ENCODE peak calls at places on chromosomes 2 and 18, in six cellular contexts. One of them, this sample, is unnamed.

GRCh38 chr2:112253261-112253807 is 1.5 kb downstream of the ZC3H8 start:
- DNase-seq in dorsolateral prefrontal cortex: no peak
- DNase-seq in right lobe of liver: no peak
- DNase-seq in HCT116: no peak
- DNase-seq in cardiac muscle cell: no peak
- DNase-seq in keratinocyte: no peak
- DNase-seq in this sample: no peak

GRCh38 chr2:53504507-53504906 is 263.1 kb upstream of the CHAC2 start:
- DNase-seq in HCT116: no peak
- DNase-seq in cardiac muscle cell: no peak
- DNase-seq in dorsolateral prefrontal cortex: no peak
- DNase-seq in right lobe of liver: no peak
- DNase-seq in keratinocyte: no peak
- DNase-seq in this sample: no peak

GRCh38 chr2:187453078-187453641 is 5.1 kb upstream of the CALCRL start:
- DNase-seq in keratinocyte: no peak
- DNase-seq in HCT116: peak; percentile 29
- DNase-seq in right lobe of liver: no peak
- DNase-seq in dorsolateral prefrontal cortex: no peak
- DNase-seq in cardiac muscle cell: peak; percentile 22
- DNase-seq in this sample: no peak

GRCh38 chr2:197604117-197604516 is 71.3 kb downstream of the RFTN2 start:
- DNase-seq in keratinocyte: no peak
- DNase-seq in HCT116: no peak
- DNase-seq in right lobe of liver: no peak
- DNase-seq in cardiac muscle cell: no peak
- DNase-seq in dorsolateral prefrontal cortex: no peak
- DNase-seq in this sample: no peak

GRCh38 chr18:67864677-67865340 is 348.3 kb upstream of the DSEL start:
- DNase-seq in keratinocyte: no peak
- DNase-seq in cardiac muscle cell: no peak
- DNase-seq in dorsolateral prefrontal cortex: no peak
- DNase-seq in right lobe of liver: no peak
- DNase-seq in HCT116: no peak
- DNase-seq in this sample: no peak

GRCh38 chr2:222300725-222301295 is 2.0 kb upstream of the PAX3 start:
- DNase-seq in right lobe of liver: no peak
- DNase-seq in dorsolateral prefrontal cortex: no peak
- DNase-seq in cardiac muscle cell: peak; percentile 52
- DNase-seq in keratinocyte: no peak
- DNase-seq in HCT116: no peak
- DNase-seq in this sample: no peak

GRCh38 chr2:108534577-108535379 is 508 bp downstream of the LIMS1 start:
- DNase-seq in HCT116: no peak
- DNase-seq in cardiac muscle cell: peak; percentile 65
- DNase-seq in dorsolateral prefrontal cortex: peak; percentile 41
- DNase-seq in keratinocyte: no peak
- DNase-seq in right lobe of liver: peak; percentile 62
- DNase-seq in this sample: no peak

GRCh38 chr18:48589797-48590519 is 51.1 kb downstream of the CTIF start:
- DNase-seq in dorsolateral prefrontal cortex: peak; percentile 88
- DNase-seq in cardiac muscle cell: no peak
- DNase-seq in HCT116: no peak
- DNase-seq in keratinocyte: no peak
- DNase-seq in right lobe of liver: peak; percentile 94
- DNase-seq in this sample: no peak

GRCh38 chr2:24438106-24438505 is 52.9 kb upstream of the NCOA1 start:
- DNase-seq in right lobe of liver: no peak
- DNase-seq in dorsolateral prefrontal cortex: no peak
- DNase-seq in keratinocyte: no peak
- DNase-seq in HCT116: no peak
- DNase-seq in cardiac muscle cell: no peak
- DNase-seq in this sample: no peak

GRCh38 chr2:134782792-134783191 is 55.6 kb upstream of the ACMSD start:
- DNase-seq in dorsolateral prefrontal cortex: no peak
- DNase-seq in right lobe of liver: peak; percentile 67
- DNase-seq in keratinocyte: no peak
- DNase-seq in cardiac muscle cell: peak; percentile 19
- DNase-seq in HCT116: peak; percentile 34
- DNase-seq in this sample: no peak

GRCh38 chr18:32920796-32921787 is 148.3 kb upstream of the KLHL14 start:
- DNase-seq in right lobe of liver: no peak
- DNase-seq in dorsolateral prefrontal cortex: no peak
- DNase-seq in keratinocyte: peak; percentile 53
- DNase-seq in cardiac muscle cell: no peak
- DNase-seq in HCT116: no peak
- DNase-seq in this sample: peak; percentile 90

GRCh38 chr2:25160376-25160775 is 8.0 kb downstream of the POMC start:
- DNase-seq in right lobe of liver: no peak
- DNase-seq in dorsolateral prefrontal cortex: no peak
- DNase-seq in keratinocyte: no peak
- DNase-seq in HCT116: no peak
- DNase-seq in cardiac muscle cell: no peak
- DNase-seq in this sample: no peak

GRCh38 chr2:104448661-104449410 is 405.1 kb upstream of the POU3F3 start:
- DNase-seq in dorsolateral prefrontal cortex: no peak
- DNase-seq in right lobe of liver: no peak
- DNase-seq in HCT116: no peak
- DNase-seq in cardiac muscle cell: no peak
- DNase-seq in keratinocyte: no peak
- DNase-seq in this sample: no peak

GRCh38 chr2:67625671-67626070 is 228.5 kb downstream of the ETAA1 start:
- DNase-seq in keratinocyte: no peak
- DNase-seq in HCT116: no peak
- DNase-seq in dorsolateral prefrontal cortex: no peak
- DNase-seq in right lobe of liver: no peak
- DNase-seq in cardiac muscle cell: no peak
- DNase-seq in this sample: no peak

GRCh38 chr2:151043484-151043883 is 218.2 kb downstream of the RBM43 start:
- DNase-seq in keratinocyte: peak; percentile 84
- DNase-seq in dorsolateral prefrontal cortex: no peak
- DNase-seq in right lobe of liver: no peak
- DNase-seq in cardiac muscle cell: no peak
- DNase-seq in HCT116: peak; percentile 7
- DNase-seq in this sample: peak; percentile 97

GRCh38 chr2:207847807-207848544 is 78.3 kb upstream of the FZD5 start:
- DNase-seq in keratinocyte: no peak
- DNase-seq in HCT116: no peak
- DNase-seq in right lobe of liver: no peak
- DNase-seq in cardiac muscle cell: no peak
- DNase-seq in dorsolateral prefrontal cortex: no peak
- DNase-seq in this sample: peak; percentile 68

GRCh38 chr2:98507940-98508689 is 63.5 kb downstream of the INPP4A start:
- DNase-seq in dorsolateral prefrontal cortex: no peak
- DNase-seq in keratinocyte: no peak
- DNase-seq in cardiac muscle cell: peak; percentile 86
- DNase-seq in HCT116: no peak
- DNase-seq in right lobe of liver: no peak
- DNase-seq in this sample: no peak

GRCh38 chr2:133417410-133417809 is 150.9 kb downstream of the NCKAP5 start:
- DNase-seq in cardiac muscle cell: no peak
- DNase-seq in HCT116: no peak
- DNase-seq in dorsolateral prefrontal cortex: no peak
- DNase-seq in right lobe of liver: no peak
- DNase-seq in keratinocyte: no peak
- DNase-seq in this sample: no peak

GRCh38 chr2:45759310-45759851 is 107.9 kb downstream of the PRKCE start:
- DNase-seq in dorsolateral prefrontal cortex: peak; percentile 52
- DNase-seq in keratinocyte: no peak
- DNase-seq in HCT116: no peak
- DNase-seq in cardiac muscle cell: peak; percentile 50
- DNase-seq in right lobe of liver: no peak
- DNase-seq in this sample: no peak

GRCh38 chr2:45902952-45903351 is 251.5 kb downstream of the PRKCE start:
- DNase-seq in keratinocyte: no peak
- DNase-seq in cardiac muscle cell: no peak
- DNase-seq in HCT116: no peak
- DNase-seq in dorsolateral prefrontal cortex: no peak
- DNase-seq in right lobe of liver: no peak
- DNase-seq in this sample: no peak

GRCh38 chr18:49949991-49950395 is 136.7 kb upstream of the ACAA2 start:
- DNase-seq in HCT116: no peak
- DNase-seq in keratinocyte: no peak
- DNase-seq in cardiac muscle cell: no peak
- DNase-seq in right lobe of liver: no peak
- DNase-seq in dorsolateral prefrontal cortex: no peak
- DNase-seq in this sample: no peak

GRCh38 chr18:31549416-31549815 is 42.3 kb upstream of the TTR start:
- DNase-seq in cardiac muscle cell: no peak
- DNase-seq in keratinocyte: no peak
- DNase-seq in HCT116: no peak
- DNase-seq in dorsolateral prefrontal cortex: no peak
- DNase-seq in right lobe of liver: no peak
- DNase-seq in this sample: no peak

GRCh38 chr2:75142081-75142480 is 57.2 kb downstream of the TACR1 start:
- DNase-seq in keratinocyte: no peak
- DNase-seq in dorsolateral prefrontal cortex: no peak
- DNase-seq in right lobe of liver: no peak
- DNase-seq in cardiac muscle cell: no peak
- DNase-seq in HCT116: no peak
- DNase-seq in this sample: no peak

GRCh38 chr2:233563663-233564430 is 2.7 kb downstream of the USP40 start:
- DNase-seq in cardiac muscle cell: no peak
- DNase-seq in dorsolateral prefrontal cortex: no peak
- DNase-seq in HCT116: no peak
- DNase-seq in right lobe of liver: no peak
- DNase-seq in keratinocyte: no peak
- DNase-seq in this sample: no peak

GRCh38 chr18:51658436-51658835 is 461.0 kb upstream of the MEX3C start:
- DNase-seq in right lobe of liver: no peak
- DNase-seq in keratinocyte: no peak
- DNase-seq in cardiac muscle cell: no peak
- DNase-seq in HCT116: no peak
- DNase-seq in dorsolateral prefrontal cortex: no peak
- DNase-seq in this sample: no peak

DNA sequence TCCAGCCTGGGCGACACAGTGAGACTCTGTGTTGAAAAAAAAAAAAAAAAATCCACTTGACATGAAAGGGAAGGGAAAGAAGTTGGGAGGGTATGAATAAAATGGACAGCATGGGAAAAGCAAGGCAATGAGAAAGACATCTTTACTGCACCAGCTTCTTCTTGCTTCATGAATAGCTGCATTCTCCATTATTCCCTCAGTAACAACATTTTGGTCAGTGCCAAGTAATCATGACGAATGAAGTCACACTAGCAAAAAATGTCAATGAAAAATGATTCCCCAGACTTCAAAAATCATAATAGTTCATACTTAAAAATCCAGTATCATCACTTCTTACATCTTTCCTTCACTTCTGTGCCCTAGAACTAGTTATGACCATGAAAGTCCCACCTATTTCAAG is 30.4 kb downstream of the ADAM17 start:
- DNase-seq in dorsolateral prefrontal cortex: no peak
- DNase-seq in cardiac muscle cell: no peak
- DNase-seq in keratinocyte: no peak
- DNase-seq in right lobe of liver: no peak
- DNase-seq in HCT116: no peak
- DNase-seq in this sample: no peak
- H3K27ac ChIP-seq in dorsolateral prefrontal cortex: peak overlapping the region; percentile 69
- H3K27ac ChIP-seq in cardiac muscle cell: no peak overlapping the region
- H3K27ac ChIP-seq in keratinocyte: no peak overlapping the region
- H3K27ac ChIP-seq in right lobe of liver: no peak overlapping the region
- H3K27ac ChIP-seq in HCT116: no peak overlapping the region
- H3K27ac ChIP-seq in this sample: no peak overlapping the region

GRCh38 chr2:130369589-130370341 is 13.9 kb downstream of the PTPN18 start:
- DNase-seq in dorsolateral prefrontal cortex: no peak
- DNase-seq in cardiac muscle cell: peak; percentile 36
- DNase-seq in HCT116: no peak
- DNase-seq in right lobe of liver: no peak
- DNase-seq in keratinocyte: no peak
- DNase-seq in this sample: no peak

GRCh38 chr2:130371723-130372054 is 15.8 kb downstream of the PTPN18 start:
- DNase-seq in HCT116: no peak
- DNase-seq in keratinocyte: no peak
- DNase-seq in cardiac muscle cell: no peak
- DNase-seq in dorsolateral prefrontal cortex: no peak
- DNase-seq in right lobe of liver: no peak
- DNase-seq in this sample: no peak

GRCh38 chr2:130368786-130369185 is 12.9 kb downstream of the PTPN18 start:
- DNase-seq in right lobe of liver: peak; percentile 17
- DNase-seq in HCT116: no peak
- DNase-seq in dorsolateral prefrontal cortex: no peak
- DNase-seq in cardiac muscle cell: no peak
- DNase-seq in keratinocyte: no peak
- DNase-seq in this sample: no peak

GRCh38 chr2:130372055-130372832 is 16.4 kb downstream of the PTPN18 start:
- DNase-seq in right lobe of liver: peak; percentile 81
- DNase-seq in HCT116: peak; percentile 60
- DNase-seq in dorsolateral prefrontal cortex: peak; percentile 83
- DNase-seq in keratinocyte: peak; percentile 25
- DNase-seq in cardiac muscle cell: peak; percentile 92
- DNase-seq in this sample: no peak

DNA sequence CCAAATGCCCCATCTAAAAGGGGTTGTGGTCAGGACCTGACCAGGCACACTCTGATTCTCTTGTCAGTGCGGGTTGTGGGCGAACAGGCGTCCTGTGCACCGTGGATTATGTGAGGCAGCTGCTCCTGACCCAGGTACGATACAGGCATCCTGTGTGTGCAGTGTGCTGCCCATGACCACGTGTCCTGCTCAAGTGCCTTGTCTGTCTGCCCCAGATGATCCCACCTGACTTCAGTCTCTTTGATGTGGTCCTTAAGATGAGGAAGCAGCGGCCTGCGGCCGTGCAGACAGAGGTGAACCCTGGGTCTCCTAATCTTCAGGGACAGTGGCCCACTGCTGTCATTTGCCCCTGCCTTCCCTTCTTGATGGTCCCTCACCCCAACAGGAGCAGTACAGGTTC is 14.6 kb downstream of the PTPN18 start:
- DNase-seq in keratinocyte: no peak
- DNase-seq in cardiac muscle cell: no peak
- DNase-seq in right lobe of liver: peak; percentile 34
- DNase-seq in dorsolateral prefrontal cortex: no peak
- DNase-seq in HCT116: no peak
- DNase-seq in this sample: no peak
- H3K27ac ChIP-seq in keratinocyte: no peak overlapping the region
- H3K27ac ChIP-seq in cardiac muscle cell: no peak overlapping the region
- H3K27ac ChIP-seq in right lobe of liver: no peak overlapping the region
- H3K27ac ChIP-seq in dorsolateral prefrontal cortex: no peak overlapping the region
- H3K27ac ChIP-seq in HCT116: no peak overlapping the region
- H3K27ac ChIP-seq in this sample: no peak overlapping the region

DNA sequence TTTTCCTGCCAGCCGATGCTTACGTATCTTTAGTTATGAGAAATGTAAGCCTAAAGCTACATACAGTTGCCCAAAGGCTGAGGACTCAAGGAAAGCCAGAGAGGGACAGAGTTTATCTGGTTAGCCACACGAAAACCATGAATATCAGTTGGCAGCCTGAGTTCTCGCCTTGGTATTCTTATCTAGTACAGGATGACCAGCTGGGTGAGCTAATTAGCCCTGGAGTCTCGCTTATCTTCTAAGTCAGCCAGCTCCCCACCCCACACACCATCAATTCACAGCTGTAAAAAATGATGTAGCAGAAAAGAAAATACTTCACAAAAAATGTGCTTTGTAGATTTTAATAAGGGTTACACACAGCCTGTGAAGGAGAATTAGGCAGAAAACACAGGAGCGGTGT is 617.4 kb upstream of the SOX11 start:
- DNase-seq in keratinocyte: no peak
- DNase-seq in dorsolateral prefrontal cortex: no peak
- DNase-seq in HCT116: no peak
- DNase-seq in right lobe of liver: no peak
- DNase-seq in cardiac muscle cell: no peak
- DNase-seq in this sample: no peak
- H3K27ac ChIP-seq in keratinocyte: no peak overlapping the region
- H3K27ac ChIP-seq in dorsolateral prefrontal cortex: no peak overlapping the region
- H3K27ac ChIP-seq in HCT116: no peak overlapping the region
- H3K27ac ChIP-seq in right lobe of liver: no peak overlapping the region
- H3K27ac ChIP-seq in cardiac muscle cell: no peak overlapping the region
- H3K27ac ChIP-seq in this sample: no peak overlapping the region

GRCh38 chr2:179953359-179953758 is 53.7 kb downstream of the CWC22 start:
- DNase-seq in keratinocyte: no peak
- DNase-seq in dorsolateral prefrontal cortex: no peak
- DNase-seq in right lobe of liver: no peak
- DNase-seq in cardiac muscle cell: no peak
- DNase-seq in HCT116: no peak
- DNase-seq in this sample: no peak
- H3K27ac ChIP-seq in keratinocyte: no peak overlapping the region
- H3K27ac ChIP-seq in dorsolateral prefrontal cortex: no peak overlapping the region
- H3K27ac ChIP-seq in right lobe of liver: no peak overlapping the region
- H3K27ac ChIP-seq in cardiac muscle cell: no peak overlapping the region
- H3K27ac ChIP-seq in HCT116: no peak overlapping the region
- H3K27ac ChIP-seq in this sample: no peak overlapping the region